ENCODE peak calls at places on chromosomes 12 and 14, in nine cellular contexts. E is neural crest cell, U is mucosa of descending colon, F is Calu3, S is pancreas, Q is breast epithelium, H is BJ, K is ascending aorta, O is IMR-90. Y is an unnamed sample.

GRCh38 chr12:67647547-67648305 is 819 bp upstream of the DYRK2 start:
- DNase-seq in Q (peak), S (peak), E (peak), O (peak), K (peak), H (peak), F (peak), U (peak), Y (peak)

GRCh38 chr14:100696017-100696416 is 30.7 kb upstream of the DLK1 start:
- DNase-seq in U (no peak), Q (no peak), S (peak), E (no peak), K (no peak), F (no peak), H (no peak), O (no peak), Y (no peak)

GRCh38 chr12:80632835-80633234 is 74.6 kb upstream of the MYF6 start:
- DNase-seq in S (no peak), U (no peak), K (no peak), E (no peak), H (no peak), F (peak), Q (no peak), O (no peak), Y (no peak)

GRCh38 chr12:90102957-90103652 is 394.5 kb upstream of the ATP2B1 start:
- DNase-seq in S (no peak), K (no peak), E (no peak), Q (no peak), F (peak), H (no peak), O (peak), U (no peak), Y (no peak)

GRCh38 chr14:69880051-69880487 is 853 bp downstream of the SMOC1 start:
- DNase-seq in H (no peak), O (peak), U (no peak), S (peak), F (no peak), E (no peak), K (no peak), Q (no peak), Y (no peak)

GRCh38 chr12:31778687-31779086 is 49.9 kb upstream of the AMN1 start:
- DNase-seq in F (no peak), H (no peak), E (no peak), O (no peak), Q (no peak), K (no peak), S (no peak), U (no peak), Y (no peak)

GRCh38 chr12:2924019-2924418 is 33.3 kb downstream of the TULP3 start:
- DNase-seq in Q (no peak), S (no peak), U (no peak), H (no peak), K (no peak), O (peak), F (no peak), E (no peak), Y (no peak)

GRCh38 chr12:7542813-7543212 is 39.2 kb upstream of the CD163 start:
- DNase-seq in E (no peak), U (no peak), F (no peak), O (peak), K (no peak), S (no peak), Q (no peak), H (peak), Y (no peak)

GRCh38 chr14:89810101-89810500 is 144.4 kb downstream of the EFCAB11 start:
- DNase-seq in Q (no peak), O (no peak), H (no peak), K (no peak), E (no peak), U (no peak), F (no peak), S (no peak), Y (no peak)

GRCh38 chr14:22152901-22153300 is 436.1 kb downstream of the DAD1 start:
- DNase-seq in F (no peak), U (peak), E (no peak), O (no peak), Q (no peak), H (no peak), K (no peak), S (no peak), Y (no peak)

GRCh38 chr14:73269729-73270651 is 32.7 kb downstream of the PAPLN start:
- DNase-seq in Q (no peak), O (peak), F (no peak), S (peak), E (peak), H (no peak), K (no peak), U (peak), Y (no peak)

GRCh38 chr12:45415393-45415817 is 199.5 kb downstream of the ANO6 start:
- DNase-seq in Q (no peak), K (peak), F (no peak), H (peak), U (no peak), O (peak), E (no peak), S (no peak), Y (no peak)

GRCh38 chr12:43893670-43894069 is 57.8 kb downstream of the TMEM117 start:
- DNase-seq in F (no peak), H (no peak), Q (no peak), E (no peak), U (no peak), K (no peak), O (peak), S (no peak), Y (no peak)

GRCh38 chr12:69896653-69897381 is 71.8 kb downstream of the MYRFL start:
- DNase-seq in U (no peak), F (no peak), E (no peak), S (no peak), Q (no peak), H (no peak), K (no peak), O (no peak), Y (no peak)

GRCh38 chr12:85644508-85644907 is 191.7 kb downstream of the RASSF9 start:
- DNase-seq in U (no peak), E (no peak), Q (no peak), K (no peak), O (peak), H (no peak), S (no peak), F (no peak), Y (no peak)

GRCh38 chr12:85641796-85642195 is 194.4 kb downstream of the RASSF9 start:
- DNase-seq in F (no peak), H (no peak), O (peak), K (no peak), S (no peak), U (no peak), E (no peak), Q (no peak), Y (no peak)

GRCh38 chr12:85642288-85642687 is 193.9 kb downstream of the RASSF9 start:
- DNase-seq in E (no peak), H (no peak), O (no peak), F (no peak), K (no peak), U (no peak), Q (no peak), S (no peak), Y (no peak)

GRCh38 chr12:85639834-85640233 is 196.4 kb downstream of the RASSF9 start:
- DNase-seq in S (no peak), H (no peak), E (no peak), U (no peak), O (no peak), Q (no peak), F (no peak), K (no peak), Y (no peak)

GRCh38 chr12:85642810-85643209 is 193.4 kb downstream of the RASSF9 start:
- DNase-seq in U (no peak), S (no peak), H (no peak), E (no peak), F (no peak), O (peak), K (no peak), Q (no peak), Y (no peak)
- TF ChIP-seq CTCF in U (no peak), S (no peak), H (peak), E (peak), F (no peak), O (peak), K (no peak), Q (no peak), Y (no peak)

DNA sequence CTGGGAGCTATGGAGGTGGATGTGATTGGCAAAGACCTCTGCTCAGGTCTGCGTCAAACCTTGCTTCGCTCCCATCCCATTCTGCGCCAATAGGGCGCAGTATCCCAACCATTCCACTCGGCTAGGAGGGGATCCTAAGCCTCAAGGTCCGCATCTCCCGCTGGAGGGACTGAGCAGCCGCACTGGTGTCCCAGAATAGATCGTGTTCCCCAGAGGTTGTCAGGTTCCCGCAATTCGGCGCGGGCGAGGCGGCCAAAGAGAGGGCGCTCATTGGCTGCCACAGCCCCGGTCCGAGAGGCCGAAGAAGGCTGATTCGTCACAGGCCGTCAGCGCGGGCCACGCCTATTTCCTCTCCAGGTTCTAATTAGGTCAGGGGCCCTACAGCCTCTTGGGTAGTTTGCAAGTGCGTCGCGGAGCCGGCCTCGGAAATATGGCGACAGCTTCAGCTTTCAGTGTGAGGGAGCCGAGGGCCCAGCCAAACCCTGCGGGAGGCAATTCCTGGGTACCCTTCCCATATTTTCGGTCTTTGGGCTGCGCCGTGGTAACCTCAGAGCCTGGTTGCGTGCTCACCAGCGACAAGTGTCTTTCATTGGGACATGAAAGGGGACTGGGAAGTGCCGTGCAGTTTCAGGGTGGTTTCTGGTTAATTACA is 5.0 kb downstream of the OR10AD1 start:
- DNase-seq in S (peak), F (peak), Q (peak), K (peak), H (peak), U (peak), E (peak), O (peak), Y (peak)
- TF ChIP-seq CTCF in S (no peak), F (no peak), Q (peak), K (no peak), H (peak), U (peak), E (no peak), O (peak), Y (no peak)

DNA sequence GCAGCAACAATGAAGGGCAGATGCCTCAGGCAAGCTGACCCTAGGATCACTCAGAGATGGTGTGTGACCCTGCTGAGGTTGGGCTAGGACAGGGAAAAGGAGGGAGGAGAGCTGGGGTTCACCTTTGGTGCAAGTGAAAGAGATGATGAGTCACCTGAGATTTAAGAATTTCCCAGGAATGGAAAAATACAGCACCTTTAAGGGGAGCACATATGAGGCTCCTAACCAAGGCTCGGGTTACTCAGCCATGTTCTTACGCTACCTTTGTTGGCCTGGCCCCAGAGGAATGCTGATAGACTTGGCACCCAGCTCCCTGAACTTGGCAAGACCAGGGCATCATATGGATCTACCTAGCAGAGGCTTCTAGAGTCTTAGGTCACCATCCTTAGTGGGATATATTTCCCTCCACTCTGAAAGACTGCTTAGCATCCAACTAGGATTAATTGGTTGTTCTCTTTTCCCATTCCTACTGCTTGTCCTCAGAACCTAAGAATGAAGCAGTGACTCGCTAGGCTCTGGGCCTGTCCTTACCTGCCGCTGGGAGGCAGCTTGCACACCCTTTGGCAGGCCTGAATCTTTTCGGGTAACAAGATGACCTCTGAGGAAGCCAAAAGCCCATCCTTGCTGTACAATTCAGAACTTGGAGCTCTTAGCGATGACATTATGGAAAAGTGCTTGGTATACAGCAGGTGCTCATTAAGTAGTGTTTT is 4.0 kb upstream of the NAA25 start:
- DNase-seq in Q (peak), O (no peak), U (no peak), S (no peak), K (no peak), H (no peak), E (no peak), F (peak), Y (no peak)
- TF ChIP-seq CTCF in Q (no peak), O (no peak), U (no peak), S (no peak), K (no peak), H (no peak), E (no peak), F (no peak), Y (no peak)

DNA sequence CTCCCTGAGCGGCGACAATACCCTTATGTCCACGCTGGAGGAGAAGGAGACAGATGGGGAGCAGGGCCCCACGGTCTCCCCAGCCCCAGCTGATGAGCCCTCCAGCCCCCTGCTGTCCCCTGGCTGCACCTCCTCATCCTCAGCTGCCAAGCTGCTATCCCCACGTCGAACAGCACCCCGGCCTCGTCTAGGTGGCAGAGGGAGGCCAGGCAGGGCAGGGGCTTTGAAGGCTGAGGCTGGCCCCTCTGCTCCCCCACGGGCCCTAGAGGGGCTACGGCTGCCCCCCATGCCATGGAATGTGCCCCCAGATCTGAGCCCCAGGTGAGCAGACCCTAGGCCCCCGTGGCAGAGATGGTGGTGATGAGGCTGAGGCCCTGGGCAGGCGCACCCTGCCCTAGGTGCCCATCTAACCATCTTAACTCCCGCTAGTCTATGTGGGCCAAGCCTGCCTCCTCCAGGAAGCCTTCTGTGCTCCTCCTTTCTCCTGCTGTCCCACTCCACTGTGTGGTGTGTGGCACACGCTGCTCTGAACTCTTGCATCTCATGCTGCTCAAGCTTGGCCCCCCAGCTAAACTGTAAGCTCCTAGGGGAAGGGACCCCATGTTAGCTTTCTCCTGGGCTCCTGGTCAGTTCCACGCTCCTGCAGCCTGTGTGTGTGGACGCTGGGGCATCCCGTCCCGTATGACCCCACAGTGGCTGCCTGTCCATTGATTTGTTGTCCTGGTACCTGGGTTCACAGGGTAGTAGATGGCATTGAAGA is 12.1 kb downstream of the MCRS1 start:
- DNase-seq in E (no peak), O (no peak), H (no peak), F (no peak), S (no peak), Q (no peak), U (no peak), K (no peak), Y (no peak)
- TF ChIP-seq CTCF in E (no peak), O (no peak), H (no peak), F (no peak), S (no peak), Q (no peak), U (no peak), K (no peak), Y (no peak)